ENCODE peak calls at places on chromosomes 12 and 14, in six cellular contexts. R, W, H, F, G and T are unnamed samples.

GRCh38 chr14:69314327-69314726 is 54.4 kb downstream of the GALNT16 start:
- DNase-seq in R (no peak), W (peak; percentile 33), H (peak; percentile 4), F (no peak), G (no peak), T (no peak)

GRCh38 chr14:23406244-23406643 is 1.8 kb downstream of the MYH6 start:
- DNase-seq in R (no peak), W (no peak), H (no peak), F (no peak), G (peak; percentile 24), T (no peak)

GRCh38 chr12:99043319-99043914 is 398.3 kb downstream of the APAF1 start:
- DNase-seq in R (peak; percentile 77), W (no peak), H (peak; percentile 39), F (peak; percentile 79), G (peak; percentile 76), T (peak; percentile 25)

GRCh38 chr12:49987620-49988303 is 15.0 kb downstream of the AQP6 start:
- DNase-seq in R (no peak), W (no peak), H (no peak), F (no peak), G (no peak), T (no peak)

GRCh38 chr14:95274874-95275273 is 44.8 kb downstream of the CLMN start:
- DNase-seq in R (no peak), W (no peak), H (peak; percentile 6), F (no peak), G (no peak), T (no peak)

GRCh38 chr14:23284654-23285529 is 1.0 kb downstream of the HOMEZ start:
- DNase-seq in R (peak; percentile 42), W (no peak), H (no peak), F (no peak), G (no peak), T (no peak)

GRCh38 chr12:104215638-104216297 is at the start of gene TXNRD1:
- DNase-seq in R (peak; percentile 86), W (peak; percentile 84), H (peak; percentile 86), F (peak; percentile 94), G (peak; percentile 89), T (peak; percentile 30)

GRCh38 chr12:53579545-53579955 is 46.6 kb downstream of the ATF7 start:
- DNase-seq in R (no peak), W (no peak), H (no peak), F (no peak), G (no peak), T (no peak)

GRCh38 chr12:92337128-92337527 is 191.5 kb upstream of the BTG1 start:
- DNase-seq in R (no peak), W (no peak), H (no peak), F (no peak), G (no peak), T (no peak)

GRCh38 chr12:124466200-124467128 is 100.9 kb downstream of the NCOR2 start:
- DNase-seq in R (peak; percentile 83), W (peak; percentile 71), H (peak; percentile 70), F (no peak), G (peak; percentile 99), T (no peak)

GRCh38 chr14:80996049-80996901 is 40.9 kb downstream of the TSHR start:
- DNase-seq in R (peak; percentile 88), W (no peak), H (peak; percentile 26), F (peak; percentile 60), G (peak; percentile 81), T (no peak)

GRCh38 chr14:67934087-67934486 is 114.5 kb downstream of the RAD51B start:
- DNase-seq in R (peak; percentile 94), W (no peak), H (peak; percentile 27), F (peak; percentile 98), G (peak; percentile 94), T (peak; percentile 81)

GRCh38 chr12:121240484-121241202 is 30.7 kb downstream of the P2RX4 start:
- DNase-seq in R (peak; percentile 74), W (peak; percentile 85), H (peak; percentile 73), F (peak; percentile 66), G (no peak), T (no peak)

DNA sequence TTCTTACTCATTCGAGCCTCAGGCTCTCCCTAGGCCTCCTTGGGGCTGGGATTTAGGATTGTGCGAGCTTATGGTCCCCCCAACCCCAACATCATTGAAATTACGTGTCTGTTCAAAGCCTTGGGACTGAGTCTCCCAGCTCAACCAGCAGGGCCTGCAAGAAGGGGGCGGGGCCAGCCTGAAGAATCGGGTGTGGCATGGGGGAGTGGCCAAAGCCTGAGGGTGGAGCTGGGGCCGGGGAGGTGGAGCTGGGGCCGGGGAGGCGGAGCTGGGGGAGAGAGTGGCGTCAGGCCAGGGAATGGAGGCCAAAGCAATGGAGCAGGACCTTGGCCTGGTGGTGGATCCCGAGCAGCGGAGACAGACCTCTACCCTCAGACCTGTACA is 24.3 kb upstream of the HSPB8 start:
- DNase-seq in R (no peak), W (no peak), H (no peak), F (peak; percentile 97), G (peak; percentile 7), T (no peak)
- H3K4me3 ChIP-seq in R (no peak overlapping the region), W (no peak overlapping the region), H (no peak overlapping the region), F (peak overlapping the region; percentile 95), G (no peak overlapping the region), T (no peak overlapping the region)

GRCh38 chr14:72739446-72740405 is 154.2 kb downstream of the DPF3 start:
- DNase-seq in R (no peak), W (no peak), H (peak; percentile 7), F (no peak), G (no peak), T (no peak)

GRCh38 chr14:72736791-72737559 is 156.9 kb downstream of the DPF3 start:
- DNase-seq in R (no peak), W (no peak), H (no peak), F (no peak), G (no peak), T (no peak)

GRCh38 chr14:72737560-72737943 is 156.3 kb downstream of the DPF3 start:
- DNase-seq in R (no peak), W (no peak), H (no peak), F (no peak), G (no peak), T (no peak)

GRCh38 chr14:72738181-72738611 is 155.7 kb downstream of the DPF3 start:
- DNase-seq in R (no peak), W (no peak), H (peak; percentile 14), F (no peak), G (no peak), T (no peak)

GRCh38 chr14:72736348-72736747 is 157.6 kb downstream of the DPF3 start:
- DNase-seq in R (peak; percentile 10), W (no peak), H (no peak), F (peak; percentile 11), G (no peak), T (no peak)
- TF ChIP-seq CTCF in R (peak; percentile 10), W (no peak), H (no peak), F (peak; percentile 4), G (no peak), T (no peak)

GRCh38 chr14:88933203-88933602 is 108.8 kb downstream of the TTC8 start:
- DNase-seq in R (no peak), W (no peak), H (no peak), F (no peak), G (no peak), T (no peak)
- H3K4me3 ChIP-seq in R (no peak overlapping the region), W (no peak overlapping the region), H (no peak overlapping the region), F (no peak overlapping the region), G (no peak overlapping the region), T (no peak overlapping the region)

GRCh38 chr12:52404951-52405350 is 1.2 kb downstream of the KRT82 start:
- DNase-seq in R (no peak), W (no peak), H (no peak), F (no peak), G (no peak), T (no peak)
- TF ChIP-seq CTCF in R (no peak), W (no peak), H (no peak), F (peak; percentile 15), G (peak; percentile 11), T (no peak)

GRCh38 chr12:32756476-32757158 is 920 bp upstream of the YARS2 start:
- DNase-seq in R (no peak), W (no peak), H (no peak), F (peak; percentile 26), G (no peak), T (no peak)
- H3K4me3 ChIP-seq in R (no peak overlapping the region), W (peak overlapping the region; percentile 92), H (no peak overlapping the region), F (peak overlapping the region; percentile 65), G (peak overlapping the region; percentile 65), T (no peak overlapping the region)

GRCh38 chr12:12714276-12715001 is 2.7 kb upstream of the CDKN1B start:
- DNase-seq in R (peak; percentile 36), W (no peak), H (peak; percentile 41), F (peak; percentile 71), G (peak; percentile 47), T (no peak)

GRCh38 chr12:12716845-12717585 is at the start of gene CDKN1B:
- DNase-seq in R (peak; percentile 98), W (peak; percentile 94), H (peak; percentile 93), F (peak; percentile 90), G (peak; percentile 95), T (peak; percentile 86)

GRCh38 chr12:12715128-12715458 is 2.1 kb upstream of the CDKN1B start:
- DNase-seq in R (no peak), W (no peak), H (no peak), F (no peak), G (no peak), T (no peak)

GRCh38 chr12:12716151-12716844 is 870 bp upstream of the CDKN1B start:
- DNase-seq in R (peak; percentile 54), W (no peak), H (peak; percentile 32), F (peak; percentile 34), G (peak; percentile 37), T (no peak)

DNA sequence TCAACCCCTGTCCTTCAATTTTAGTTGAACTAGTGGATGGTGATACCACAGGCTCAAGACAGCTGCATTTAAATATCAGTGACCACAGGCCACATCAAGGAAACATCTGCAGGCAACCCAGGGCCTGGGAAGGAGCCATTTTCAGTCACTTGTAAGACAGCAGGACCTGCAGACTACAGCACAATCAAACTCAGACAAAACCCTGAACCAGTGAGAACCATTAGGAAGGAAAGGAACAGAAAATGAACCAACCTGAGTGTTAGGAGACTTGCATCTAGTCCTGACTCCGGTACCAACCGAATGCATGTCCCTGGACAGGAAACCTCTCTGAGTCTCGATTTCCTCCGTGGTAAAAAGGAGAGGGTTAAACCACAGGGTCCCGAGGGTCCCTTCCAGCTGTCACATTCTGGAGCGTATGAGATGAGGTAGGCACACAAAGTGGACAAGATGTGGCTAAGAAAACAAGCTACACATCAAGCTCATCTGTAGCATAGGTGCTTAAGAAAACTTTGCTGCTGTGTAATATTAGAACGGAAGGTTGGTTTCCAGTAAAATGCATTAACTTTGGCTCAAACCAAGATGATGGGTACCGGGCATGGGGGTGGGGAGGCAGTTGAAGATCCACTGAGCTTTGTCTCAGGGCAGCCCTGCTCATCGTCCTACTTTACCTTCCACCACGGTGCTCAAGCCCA is 1.6 kb upstream of the CDKN1B start:
- DNase-seq in R (no peak), W (no peak), H (no peak), F (no peak), G (no peak), T (no peak)
- TF ChIP-seq CTCF in R (no peak), W (no peak), H (no peak), F (no peak), G (no peak), T (no peak)

GRCh38 chr12:131800594-131801135 is 27.5 kb upstream of the MMP17 start:
- DNase-seq in R (no peak), W (no peak), H (no peak), F (no peak), G (no peak), T (no peak)
- H3K4me3 ChIP-seq in R (no peak overlapping the region), W (no peak overlapping the region), H (no peak overlapping the region), F (no peak overlapping the region), G (no peak overlapping the region), T (no peak overlapping the region)

GRCh38 chr12:30754750-30755394 is at the start of gene CAPRIN2:
- DNase-seq in R (peak; percentile 98), W (peak; percentile 96), H (peak; percentile 97), F (peak; percentile 97), G (peak; percentile 97), T (peak; percentile 80)
- TF ChIP-seq CTCF in R (no peak), W (peak; percentile 57), H (peak; percentile 68), F (peak; percentile 75), G (peak; percentile 45), T (peak; percentile 24)

GRCh38 chr14:53950031-53950793 is 6.4 kb downstream of the BMP4 start:
- DNase-seq in R (no peak), W (no peak), H (no peak), F (no peak), G (no peak), T (no peak)
- H3K4me3 ChIP-seq in R (no peak overlapping the region), W (peak overlapping the region; percentile 74), H (no peak overlapping the region), F (no peak overlapping the region), G (no peak overlapping the region), T (peak overlapping the region; percentile 89)